ENCODE peak calls at places on chromosomes 12 and 14, in four cellular contexts. W, P, S and E are unnamed samples.

GRCh38 chr12:53324113-53324778 is 2.8 kb upstream of the AAAS start:
- DNase-seq in W (no peak), P (peak), S (peak), E (peak)

GRCh38 chr12:32877670-32878459 is 18.7 kb downstream of the PKP2 start:
- DNase-seq in S (no peak), P (no peak), W (no peak), E (no peak)

GRCh38 chr12:15928345-15928744 is 17.2 kb downstream of the DERA start:
- DNase-seq in W (peak), S (no peak), P (no peak), E (no peak)

GRCh38 chr12:12716151-12716844 is 870 bp upstream of the CDKN1B start:
- DNase-seq in W (no peak), P (peak), S (no peak), E (no peak)

GRCh38 chr14:67515386-67516079 is 17.6 kb upstream of the PLEKHH1 start:
- DNase-seq in P (peak), W (no peak), S (no peak), E (no peak)

GRCh38 chr12:45273717-45274271 is 57.9 kb downstream of the ANO6 start:
- DNase-seq in S (no peak), W (peak), P (no peak), E (no peak)

GRCh38 chr12:52247622-52248540 is 14.8 kb downstream of the KRT7 start:
- DNase-seq in S (no peak), P (peak), W (no peak), E (no peak)

GRCh38 chr12:29901585-29901984 is 117.8 kb upstream of the TMTC1 start:
- DNase-seq in P (peak), W (no peak), S (no peak), E (no peak)

GRCh38 chr12:113083863-113084430 is 27.4 kb downstream of the DTX1 start:
- DNase-seq in W (no peak), P (no peak), S (no peak), E (no peak)

GRCh38 chr12:24861751-24862575 is 86.9 kb downstream of the BCAT1 start:
- DNase-seq in P (no peak), S (no peak), W (no peak), E (no peak)

GRCh38 chr12:101920906-101921305 is 43.5 kb downstream of the DRAM1 start:
- DNase-seq in W (no peak), S (no peak), P (no peak), E (no peak)

GRCh38 chr12:131222271-131223139 is 268.8 kb downstream of the ADGRD1 start:
- DNase-seq in S (no peak), W (no peak), P (no peak), E (no peak)

GRCh38 chr14:101501341-101501740 is 60.0 kb upstream of the DIO3 start:
- DNase-seq in S (no peak), P (peak), W (no peak), E (no peak)

GRCh38 chr12:10182662-10183061 is 3.8 kb downstream of the TMEM52B start:
- DNase-seq in W (peak), P (no peak), S (no peak), E (no peak)